ENCODE peak calls at places on chromosome 11, in four cellular contexts. C is COR-L47, E is left ventricle myocardium superior, J is germinal center. H is an unnamed sample.

GRCh38 chr11:29280452-29280851 is 736.4 kb downstream of the KCNA4 start:
- DNase-seq in J (no peak), E (no peak), C (no peak), H (no peak)

GRCh38 chr11:109865558-109866186 is 227.5 kb upstream of the ZC3H12C start:
- DNase-seq in E (no peak), C (peak), J (no peak), H (no peak)

GRCh38 chr11:110797453-110797852 is 85.2 kb upstream of the ARHGAP20 start:
- DNase-seq in J (peak), E (no peak), C (no peak), H (no peak)

GRCh38 chr11:122192634-122193245 is 76.7 kb upstream of the BLID start:
- DNase-seq in J (no peak), E (no peak), C (no peak), H (no peak)

GRCh38 chr11:72234514-72234830 is 9.5 kb downstream of the PHOX2A start:
- DNase-seq in J (no peak), E (no peak), C (no peak), H (no peak)

GRCh38 chr11:73623651-73624050 is 22.7 kb upstream of the PLEKHB1 start:
- DNase-seq in E (no peak), J (no peak), C (no peak), H (no peak)

GRCh38 chr11:2297623-2298030 is 4.1 kb downstream of the C11orf21 start:
- DNase-seq in J (no peak), C (no peak), E (no peak), H (no peak)

GRCh38 chr11:9756461-9756860 is 92.6 kb downstream of the SWAP70 start:
- DNase-seq in C (no peak), E (no peak), J (no peak), H (no peak)

GRCh38 chr11:123535401-123535800 is 105.3 kb downstream of the GRAMD1B start:
- DNase-seq in E (no peak), C (no peak), J (no peak), H (no peak)

GRCh38 chr11:47533690-47534135 is 19.2 kb downstream of the CELF1 start:
- DNase-seq in J (no peak), E (no peak), C (no peak), H (no peak)

GRCh38 chr11:128692750-128693578 is 908 bp upstream of the FLI1 start:
- DNase-seq in J (peak), E (peak), C (no peak), H (no peak)

GRCh38 chr11:61756452-61757212 is 4.2 kb downstream of the MYRF start:
- DNase-seq in C (no peak), E (no peak), J (no peak), H (peak)

GRCh38 chr11:106585061-106585460 is 433.2 kb downstream of the GUCY1A2 start:
- DNase-seq in J (no peak), C (no peak), E (no peak), H (peak)

GRCh38 chr11:12019867-12020416 is 11.5 kb upstream of the DKK3 start:
- DNase-seq in J (no peak), E (no peak), C (no peak), H (no peak)